ENCODE peak calls at places on chromosomes 5 and 9, in seven cellular contexts. One of them, this sample, is unnamed. For H3K4me1, the result is how much of the 10 kb centered on the place peaks cover.

GRCh38 chr9:130478731-130479575 is 34.2 kb downstream of the ASS1 start:
- DNase-seq in HCT116: no peak
- DNase-seq in H1: no peak
- DNase-seq in cardiac muscle cell: no peak
- DNase-seq in PC-3: no peak
- DNase-seq in IMR-90: no peak
- DNase-seq in lower lobe of right lung: no peak
- DNase-seq in this sample: no peak

GRCh38 chr9:86469476-86470087 is 115.4 kb upstream of the TUT7 start:
- DNase-seq in IMR-90: no peak
- DNase-seq in lower lobe of right lung: no peak
- DNase-seq in H1: no peak
- DNase-seq in PC-3: no peak
- DNase-seq in cardiac muscle cell: no peak
- DNase-seq in HCT116: no peak
- DNase-seq in this sample: no peak

GRCh38 chr5:95334900-95335538 is 50.1 kb upstream of the MCTP1 start:
- DNase-seq in HCT116: no peak
- DNase-seq in PC-3: no peak
- DNase-seq in IMR-90: no peak
- DNase-seq in cardiac muscle cell: no peak
- DNase-seq in H1: no peak
- DNase-seq in lower lobe of right lung: no peak
- DNase-seq in this sample: no peak

GRCh38 chr9:95822583-95823431 is 52.7 kb upstream of the ERCC6L2 start:
- DNase-seq in HCT116: peak
- DNase-seq in lower lobe of right lung: no peak
- DNase-seq in H1: no peak
- DNase-seq in PC-3: peak
- DNase-seq in cardiac muscle cell: peak
- DNase-seq in IMR-90: peak
- DNase-seq in this sample: no peak

GRCh38 chr5:25091917-25092316 is 447.1 kb upstream of the CDH10 start:
- DNase-seq in H1: no peak
- DNase-seq in lower lobe of right lung: no peak
- DNase-seq in PC-3: peak
- DNase-seq in IMR-90: no peak
- DNase-seq in cardiac muscle cell: no peak
- DNase-seq in HCT116: no peak
- DNase-seq in this sample: no peak

GRCh38 chr5:59583810-59584562 is 309.5 kb downstream of the PDE4D start:
- DNase-seq in H1: no peak
- DNase-seq in cardiac muscle cell: no peak
- DNase-seq in lower lobe of right lung: peak
- DNase-seq in HCT116: no peak
- DNase-seq in PC-3: no peak
- DNase-seq in IMR-90: no peak
- DNase-seq in this sample: no peak

GRCh38 chr5:85823462-85824426 is 794.0 kb upstream of the COX7C start:
- DNase-seq in IMR-90: no peak
- DNase-seq in HCT116: peak
- DNase-seq in cardiac muscle cell: no peak
- DNase-seq in lower lobe of right lung: no peak
- DNase-seq in H1: no peak
- DNase-seq in PC-3: peak
- DNase-seq in this sample: no peak

GRCh38 chr9:120724757-120725156 is 10.5 kb upstream of the MEGF9 start:
- DNase-seq in PC-3: no peak
- DNase-seq in HCT116: no peak
- DNase-seq in H1: no peak
- DNase-seq in IMR-90: no peak
- DNase-seq in cardiac muscle cell: no peak
- DNase-seq in lower lobe of right lung: no peak
- DNase-seq in this sample: no peak

GRCh38 chr5:154740483-154740882 is 14.7 kb upstream of the LARP1 start:
- DNase-seq in IMR-90: peak
- DNase-seq in PC-3: no peak
- DNase-seq in H1: no peak
- DNase-seq in lower lobe of right lung: no peak
- DNase-seq in cardiac muscle cell: peak
- DNase-seq in HCT116: no peak
- DNase-seq in this sample: no peak

GRCh38 chr5:172334196-172334595 is 50.6 kb upstream of the UBTD2 start:
- DNase-seq in lower lobe of right lung: no peak
- DNase-seq in H1: peak
- DNase-seq in PC-3: peak
- DNase-seq in cardiac muscle cell: no peak
- DNase-seq in IMR-90: no peak
- DNase-seq in HCT116: no peak
- DNase-seq in this sample: no peak

GRCh38 chr9:84991506-84991855 is 322.0 kb downstream of the NTRK2 start:
- DNase-seq in PC-3: no peak
- DNase-seq in H1: no peak
- DNase-seq in cardiac muscle cell: no peak
- DNase-seq in HCT116: no peak
- DNase-seq in lower lobe of right lung: no peak
- DNase-seq in IMR-90: no peak
- DNase-seq in this sample: no peak

GRCh38 chr5:59019078-59019477 is 436.2 kb downstream of the RAB3C start:
- DNase-seq in PC-3: no peak
- DNase-seq in lower lobe of right lung: no peak
- DNase-seq in H1: no peak
- DNase-seq in cardiac muscle cell: no peak
- DNase-seq in IMR-90: no peak
- DNase-seq in HCT116: no peak
- DNase-seq in this sample: no peak

GRCh38 chr5:26660116-26660515 is 378.3 kb downstream of the CDH9 start:
- DNase-seq in cardiac muscle cell: no peak
- DNase-seq in HCT116: no peak
- DNase-seq in H1: no peak
- DNase-seq in IMR-90: no peak
- DNase-seq in PC-3: no peak
- DNase-seq in lower lobe of right lung: no peak
- DNase-seq in this sample: no peak

GRCh38 chr5:171143926-171144325 is 165.1 kb upstream of the TLX3 start:
- DNase-seq in cardiac muscle cell: no peak
- DNase-seq in lower lobe of right lung: no peak
- DNase-seq in H1: no peak
- DNase-seq in HCT116: no peak
- DNase-seq in IMR-90: no peak
- DNase-seq in PC-3: no peak
- DNase-seq in this sample: no peak

GRCh38 chr5:176447538-176447981 is 625 bp upstream of the FAF2 start:
- DNase-seq in HCT116: no peak
- DNase-seq in IMR-90: no peak
- DNase-seq in PC-3: peak
- DNase-seq in lower lobe of right lung: no peak
- DNase-seq in H1: no peak
- DNase-seq in cardiac muscle cell: no peak
- DNase-seq in this sample: no peak

GRCh38 chr9:6034954-6035353 is 19.5 kb upstream of the RANBP6 start:
- DNase-seq in PC-3: peak
- DNase-seq in H1: no peak
- DNase-seq in HCT116: no peak
- DNase-seq in cardiac muscle cell: no peak
- DNase-seq in IMR-90: no peak
- DNase-seq in lower lobe of right lung: no peak
- DNase-seq in this sample: no peak

GRCh38 chr9:137742698-137743097 is 123.9 kb downstream of the EHMT1 start:
- DNase-seq in HCT116: no peak
- DNase-seq in cardiac muscle cell: peak
- DNase-seq in H1: no peak
- DNase-seq in IMR-90: peak
- DNase-seq in lower lobe of right lung: no peak
- DNase-seq in PC-3: no peak
- DNase-seq in this sample: no peak
- H3K4me1 ChIP-seq in HCT116: under half
- H3K4me1 ChIP-seq in cardiac muscle cell: under half
- H3K4me1 ChIP-seq in H1: under half
- H3K4me1 ChIP-seq in IMR-90: under half
- H3K4me1 ChIP-seq in lower lobe of right lung: under half
- H3K4me1 ChIP-seq in PC-3: under half
- H3K4me1 ChIP-seq in this sample: under half

GRCh38 chr5:76545184-76545583 is 78.0 kb downstream of the F2RL2 start:
- DNase-seq in lower lobe of right lung: no peak
- DNase-seq in cardiac muscle cell: no peak
- DNase-seq in PC-3: no peak
- DNase-seq in HCT116: no peak
- DNase-seq in H1: no peak
- DNase-seq in IMR-90: no peak
- DNase-seq in this sample: no peak
- H3K4me1 ChIP-seq in lower lobe of right lung: half or more
- H3K4me1 ChIP-seq in cardiac muscle cell: under half
- H3K4me1 ChIP-seq in PC-3: under half
- H3K4me1 ChIP-seq in HCT116: under half
- H3K4me1 ChIP-seq in H1: under half
- H3K4me1 ChIP-seq in IMR-90: under half
- H3K4me1 ChIP-seq in this sample: under half

GRCh38 chr5:181203093-181203711 is 1.8 kb downstream of the TRIM7 start:
- DNase-seq in lower lobe of right lung: no peak
- DNase-seq in H1: no peak
- DNase-seq in cardiac muscle cell: peak
- DNase-seq in PC-3: no peak
- DNase-seq in IMR-90: peak
- DNase-seq in HCT116: no peak
- DNase-seq in this sample: no peak
- H3K4me1 ChIP-seq in lower lobe of right lung: under half
- H3K4me1 ChIP-seq in H1: under half
- H3K4me1 ChIP-seq in cardiac muscle cell: under half
- H3K4me1 ChIP-seq in PC-3: under half
- H3K4me1 ChIP-seq in IMR-90: under half
- H3K4me1 ChIP-seq in HCT116: under half
- H3K4me1 ChIP-seq in this sample: under half

DNA sequence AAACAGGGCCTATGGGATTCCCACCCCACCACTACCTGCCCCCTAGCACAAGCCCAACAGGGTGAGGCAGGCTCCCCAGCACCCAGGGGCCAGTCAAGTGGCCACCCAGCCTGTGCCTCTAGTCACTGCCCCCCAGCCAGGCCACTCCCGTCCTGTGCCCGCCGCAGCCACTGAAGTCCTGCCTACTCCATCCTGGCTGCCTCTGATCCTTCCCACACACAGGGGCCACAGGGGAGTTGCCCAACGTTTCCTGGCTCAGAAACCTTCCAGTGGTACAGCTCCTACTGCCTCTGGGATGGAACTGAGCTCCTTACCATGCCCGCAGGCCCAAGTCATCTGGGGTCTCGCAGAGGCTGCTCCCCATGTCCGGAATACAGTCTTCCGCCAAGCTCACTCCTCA is 70.2 kb upstream of the STXBP1 start:
- DNase-seq in H1: no peak
- DNase-seq in cardiac muscle cell: peak
- DNase-seq in PC-3: no peak
- DNase-seq in HCT116: no peak
- DNase-seq in IMR-90: no peak
- DNase-seq in lower lobe of right lung: no peak
- DNase-seq in this sample: no peak
- H3K4me1 ChIP-seq in H1: under half
- H3K4me1 ChIP-seq in cardiac muscle cell: under half
- H3K4me1 ChIP-seq in PC-3: half or more
- H3K4me1 ChIP-seq in HCT116: half or more
- H3K4me1 ChIP-seq in IMR-90: half or more
- H3K4me1 ChIP-seq in lower lobe of right lung: half or more
- H3K4me1 ChIP-seq in this sample: half or more

GRCh38 chr5:103605277-103605676 is 42.7 kb upstream of the NUDT12 start:
- DNase-seq in PC-3: no peak
- DNase-seq in cardiac muscle cell: no peak
- DNase-seq in IMR-90: no peak
- DNase-seq in HCT116: no peak
- DNase-seq in H1: no peak
- DNase-seq in lower lobe of right lung: no peak
- DNase-seq in this sample: no peak

GRCh38 chr5:103602465-103602864 is 39.9 kb upstream of the NUDT12 start:
- DNase-seq in lower lobe of right lung: no peak
- DNase-seq in IMR-90: no peak
- DNase-seq in HCT116: no peak
- DNase-seq in H1: no peak
- DNase-seq in cardiac muscle cell: no peak
- DNase-seq in PC-3: no peak
- DNase-seq in this sample: no peak

GRCh38 chr5:103612545-103612944 is 50.0 kb upstream of the NUDT12 start:
- DNase-seq in lower lobe of right lung: no peak
- DNase-seq in cardiac muscle cell: no peak
- DNase-seq in H1: no peak
- DNase-seq in IMR-90: no peak
- DNase-seq in HCT116: no peak
- DNase-seq in PC-3: no peak
- DNase-seq in this sample: no peak

GRCh38 chr5:103607346-103607745 is 44.8 kb upstream of the NUDT12 start:
- DNase-seq in IMR-90: no peak
- DNase-seq in PC-3: no peak
- DNase-seq in HCT116: no peak
- DNase-seq in lower lobe of right lung: no peak
- DNase-seq in H1: no peak
- DNase-seq in cardiac muscle cell: no peak
- DNase-seq in this sample: no peak
- H3K4me1 ChIP-seq in IMR-90: under half
- H3K4me1 ChIP-seq in PC-3: under half
- H3K4me1 ChIP-seq in HCT116: under half
- H3K4me1 ChIP-seq in lower lobe of right lung: under half
- H3K4me1 ChIP-seq in H1: under half
- H3K4me1 ChIP-seq in cardiac muscle cell: under half
- H3K4me1 ChIP-seq in this sample: under half

DNA sequence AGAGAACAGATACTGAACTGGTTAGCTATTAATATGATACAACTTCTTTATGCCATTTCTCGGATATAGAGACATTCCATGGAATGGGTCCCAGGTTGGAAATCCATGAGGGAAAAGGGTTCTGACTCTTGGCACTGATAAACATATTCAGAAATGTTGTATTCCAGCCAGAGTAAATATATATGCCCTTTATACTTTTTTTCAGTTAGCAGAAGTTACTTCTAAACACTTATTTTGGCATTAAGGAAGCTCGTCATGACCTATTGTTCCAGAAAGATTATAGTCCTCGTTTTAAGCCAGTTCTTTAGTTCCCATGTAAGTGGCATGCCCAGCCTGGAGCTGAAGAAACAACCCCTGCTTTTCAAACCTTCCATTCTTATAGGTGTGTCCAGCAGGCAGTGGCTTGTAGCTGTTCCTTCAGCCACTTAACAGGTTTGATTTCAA is 181.6 kb downstream of the CD180 start:
- DNase-seq in lower lobe of right lung: no peak
- DNase-seq in PC-3: peak
- DNase-seq in H1: no peak
- DNase-seq in IMR-90: no peak
- DNase-seq in cardiac muscle cell: peak
- DNase-seq in HCT116: no peak
- DNase-seq in this sample: no peak
- H3K4me1 ChIP-seq in lower lobe of right lung: half or more
- H3K4me1 ChIP-seq in PC-3: half or more
- H3K4me1 ChIP-seq in H1: under half
- H3K4me1 ChIP-seq in IMR-90: under half
- H3K4me1 ChIP-seq in cardiac muscle cell: under half
- H3K4me1 ChIP-seq in HCT116: under half
- H3K4me1 ChIP-seq in this sample: under half

DNA sequence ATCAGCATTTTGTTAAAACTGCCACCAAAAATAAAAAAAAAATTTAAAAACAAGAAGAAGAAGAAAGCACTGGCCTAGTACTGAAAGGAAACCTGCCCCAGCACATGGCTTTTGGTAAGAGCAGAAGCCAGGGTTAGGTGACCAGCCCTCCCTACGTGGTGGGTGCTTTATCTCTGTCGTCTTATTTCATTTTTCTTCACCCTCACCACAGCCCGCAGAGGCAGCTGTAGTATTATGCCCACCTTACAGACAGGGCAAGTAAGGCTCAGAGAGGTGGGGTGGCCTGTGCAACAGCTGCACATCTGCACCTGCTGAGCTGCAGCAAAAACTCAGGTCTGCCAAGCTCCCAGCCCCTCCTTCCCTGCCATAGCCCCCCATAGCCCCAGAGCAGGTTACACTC is 140.8 kb upstream of the LMX1B start:
- DNase-seq in IMR-90: no peak
- DNase-seq in PC-3: no peak
- DNase-seq in cardiac muscle cell: no peak
- DNase-seq in lower lobe of right lung: no peak
- DNase-seq in H1: no peak
- DNase-seq in HCT116: no peak
- DNase-seq in this sample: no peak
- H3K4me1 ChIP-seq in IMR-90: under half
- H3K4me1 ChIP-seq in PC-3: under half
- H3K4me1 ChIP-seq in cardiac muscle cell: under half
- H3K4me1 ChIP-seq in lower lobe of right lung: under half
- H3K4me1 ChIP-seq in H1: under half
- H3K4me1 ChIP-seq in HCT116: under half
- H3K4me1 ChIP-seq in this sample: under half

This sample was measured in Peyer's patch.